ENCODE peak calls at places on chromosome 15, in ten cellular contexts. One of them, this sample, is unnamed.
A peak's percentile ranks its signal among the peaks of the same experiment; 100 is the strongest.

GRCh38 chr15:66907826-66908502 is 157.4 kb upstream of the SMAD3 start:
- DNase-seq in pancreas: no peak
- DNase-seq in C1 segment of cervical spinal cord: no peak
- DNase-seq in sciatic nerve: no peak
- DNase-seq in cardiac fibroblast: no peak
- DNase-seq in CD4-positive, alpha-beta memory T cell: no peak
- DNase-seq in Right ventricle myocardium superior: peak; percentile 74
- DNase-seq in activated CD4-positive, alpha-beta T cell treated with anti-CD3 and anti-CD28 coated beads, Interleukin-2, amount 10 ng/mL, durations not matched to agents 7 days and 5 days: no peak
- DNase-seq in RWPE1: no peak
- DNase-seq in body of pancreas: peak; percentile 69
- DNase-seq in this sample: no peak

GRCh38 chr15:39244776-39245175 is 336.1 kb upstream of the THBS1 start:
- DNase-seq in RWPE1: no peak
- DNase-seq in Right ventricle myocardium superior: no peak
- DNase-seq in body of pancreas: no peak
- DNase-seq in C1 segment of cervical spinal cord: no peak
- DNase-seq in cardiac fibroblast: no peak
- DNase-seq in sciatic nerve: no peak
- DNase-seq in CD4-positive, alpha-beta memory T cell: no peak
- DNase-seq in activated CD4-positive, alpha-beta T cell treated with anti-CD3 and anti-CD28 coated beads, Interleukin-2, amount 10 ng/mL, durations not matched to agents 7 days and 5 days: no peak
- DNase-seq in pancreas: no peak
- DNase-seq in this sample: no peak

GRCh38 chr15:98134875-98135274 is 174.4 kb downstream of the ARRDC4 start:
- DNase-seq in CD4-positive, alpha-beta memory T cell: no peak
- DNase-seq in body of pancreas: no peak
- DNase-seq in C1 segment of cervical spinal cord: no peak
- DNase-seq in activated CD4-positive, alpha-beta T cell treated with anti-CD3 and anti-CD28 coated beads, Interleukin-2, amount 10 ng/mL, durations not matched to agents 7 days and 5 days: no peak
- DNase-seq in Right ventricle myocardium superior: no peak
- DNase-seq in pancreas: no peak
- DNase-seq in RWPE1: no peak
- DNase-seq in cardiac fibroblast: no peak
- DNase-seq in sciatic nerve: no peak
- DNase-seq in this sample: no peak

GRCh38 chr15:28252831-28253230 is 69.1 kb downstream of the HERC2 start:
- DNase-seq in RWPE1: no peak
- DNase-seq in CD4-positive, alpha-beta memory T cell: no peak
- DNase-seq in body of pancreas: no peak
- DNase-seq in sciatic nerve: no peak
- DNase-seq in Right ventricle myocardium superior: no peak
- DNase-seq in cardiac fibroblast: no peak
- DNase-seq in C1 segment of cervical spinal cord: no peak
- DNase-seq in pancreas: no peak
- DNase-seq in activated CD4-positive, alpha-beta T cell treated with anti-CD3 and anti-CD28 coated beads, Interleukin-2, amount 10 ng/mL, durations not matched to agents 7 days and 5 days: no peak
- DNase-seq in this sample: no peak

GRCh38 chr15:81189583-81190283 is 6.9 kb upstream of the IL16 start:
- DNase-seq in RWPE1: peak; percentile 59
- DNase-seq in cardiac fibroblast: peak; percentile 98
- DNase-seq in activated CD4-positive, alpha-beta T cell treated with anti-CD3 and anti-CD28 coated beads, Interleukin-2, amount 10 ng/mL, durations not matched to agents 7 days and 5 days: no peak
- DNase-seq in Right ventricle myocardium superior: peak; percentile 82
- DNase-seq in pancreas: peak; percentile 75
- DNase-seq in C1 segment of cervical spinal cord: no peak
- DNase-seq in sciatic nerve: no peak
- DNase-seq in CD4-positive, alpha-beta memory T cell: no peak
- DNase-seq in body of pancreas: peak; percentile 77
- DNase-seq in this sample: no peak

GRCh38 chr15:77867266-77868047 is 210.1 kb downstream of the TBC1D2B start:
- DNase-seq in sciatic nerve: peak; percentile 47
- DNase-seq in body of pancreas: no peak
- DNase-seq in RWPE1: no peak
- DNase-seq in CD4-positive, alpha-beta memory T cell: no peak
- DNase-seq in cardiac fibroblast: no peak
- DNase-seq in pancreas: no peak
- DNase-seq in C1 segment of cervical spinal cord: no peak
- DNase-seq in activated CD4-positive, alpha-beta T cell treated with anti-CD3 and anti-CD28 coated beads, Interleukin-2, amount 10 ng/mL, durations not matched to agents 7 days and 5 days: no peak
- DNase-seq in Right ventricle myocardium superior: peak; percentile 16
- DNase-seq in this sample: no peak

GRCh38 chr15:48112242-48112641 is 8.5 kb upstream of the SLC24A5 start:
- DNase-seq in pancreas: peak; percentile 25
- DNase-seq in RWPE1: peak; percentile 27
- DNase-seq in sciatic nerve: no peak
- DNase-seq in CD4-positive, alpha-beta memory T cell: no peak
- DNase-seq in C1 segment of cervical spinal cord: no peak
- DNase-seq in cardiac fibroblast: peak; percentile 46
- DNase-seq in body of pancreas: peak; percentile 40
- DNase-seq in activated CD4-positive, alpha-beta T cell treated with anti-CD3 and anti-CD28 coated beads, Interleukin-2, amount 10 ng/mL, durations not matched to agents 7 days and 5 days: no peak
- DNase-seq in Right ventricle myocardium superior: no peak
- DNase-seq in this sample: no peak

GRCh38 chr15:63276342-63277043 is 912 bp upstream of the APH1B start:
- DNase-seq in Right ventricle myocardium superior: no peak
- DNase-seq in activated CD4-positive, alpha-beta T cell treated with anti-CD3 and anti-CD28 coated beads, Interleukin-2, amount 10 ng/mL, durations not matched to agents 7 days and 5 days: no peak
- DNase-seq in sciatic nerve: no peak
- DNase-seq in RWPE1: peak; percentile 12
- DNase-seq in pancreas: no peak
- DNase-seq in body of pancreas: no peak
- DNase-seq in cardiac fibroblast: no peak
- DNase-seq in C1 segment of cervical spinal cord: no peak
- DNase-seq in CD4-positive, alpha-beta memory T cell: no peak
- DNase-seq in this sample: no peak